ENCODE peak calls at places on chromosomes 2 and 18, in five cellular contexts. O is BJ, W is stomach, P is left lung, N is IMR-90. U is an unnamed sample.
A peak's percentile ranks its signal among the peaks of the same experiment; 100 is the strongest.

GRCh38 chr18:79645291-79645983 is 34.2 kb upstream of the CTDP1 start:
- DNase-seq in W (no peak), O (no peak), N (no peak), P (no peak), U (no peak)

GRCh38 chr2:30239308-30240161 is 8.2 kb downstream of the LBH start:
- DNase-seq in N (peak; percentile 67), P (peak; percentile 53), O (no peak), W (peak; percentile 69), U (peak; percentile 50)

GRCh38 chr2:134224005-134224404 is 29.9 kb upstream of the MGAT5 start:
- DNase-seq in W (no peak), O (no peak), N (peak; percentile 86), P (no peak), U (no peak)

GRCh38 chr18:50099725-50100414 is 95.1 kb downstream of the MYO5B start:
- DNase-seq in N (peak; percentile 25), O (peak; percentile 52), P (no peak), W (no peak), U (peak; percentile 99)

GRCh38 chr2:73685770-73686438 is 43.7 kb upstream of the NAT8 start:
- DNase-seq in W (peak; percentile 66), N (no peak), P (no peak), O (no peak), U (no peak)

GRCh38 chr2:232329716-232330067 is 48.9 kb upstream of the ALPP start:
- DNase-seq in P (peak; percentile 15), N (no peak), O (no peak), W (no peak), U (no peak)

GRCh38 chr2:235639387-235639786 is 145.5 kb downstream of the AGAP1 start:
- DNase-seq in W (no peak), P (peak; percentile 64), O (peak; percentile 89), N (peak; percentile 95), U (peak; percentile 46)

GRCh38 chr18:73908323-73908722 is 239.3 kb downstream of the FBXO15 start:
- DNase-seq in O (no peak), P (no peak), W (no peak), N (peak; percentile 52), U (peak; percentile 29)

GRCh38 chr2:28137221-28137620 is 246.7 kb downstream of the BABAM2 start:
- DNase-seq in N (peak; percentile 86), W (no peak), P (no peak), O (peak; percentile 73), U (peak; percentile 40)

GRCh38 chr2:179486969-179487752 is 222.5 kb upstream of the SESTD1 start:
- DNase-seq in P (no peak), O (no peak), W (no peak), N (no peak), U (peak; percentile 14)

GRCh38 chr2:12587729-12588522 is 128.8 kb upstream of the TRIB2 start:
- DNase-seq in P (peak; percentile 41), N (peak; percentile 96), O (peak; percentile 81), W (no peak), U (peak; percentile 92)

GRCh38 chr2:71950256-71951066 is 197.2 kb downstream of the CYP26B1 start:
- DNase-seq in P (no peak), O (no peak), W (no peak), N (no peak), U (peak; percentile 27)

GRCh38 chr2:73998451-73998850 is 13.7 kb downstream of the TET3 start:
- DNase-seq in W (no peak), N (no peak), O (no peak), P (no peak), U (no peak)

GRCh38 chr2:189799030-189799331 is 14.7 kb downstream of the PMS1 start:
- DNase-seq in O (no peak), W (no peak), N (no peak), P (no peak), U (no peak)

GRCh38 chr2:30358822-30359221 is 88.2 kb upstream of the LCLAT1 start:
- DNase-seq in O (no peak), P (no peak), W (no peak), N (peak; percentile 43), U (no peak)

GRCh38 chr2:121211689-121212151 is 73.3 kb downstream of the TFCP2L1 start:
- DNase-seq in O (no peak), N (no peak), P (no peak), W (no peak), U (peak; percentile 65)

GRCh38 chr18:33755918-33756590 is 178.0 kb downstream of the ASXL3 start:
- DNase-seq in O (peak; percentile 47), N (peak; percentile 93), P (no peak), W (no peak), U (peak; percentile 96)

GRCh38 chr2:79638410-79638809 is 125.6 kb downstream of the CTNNA2 start:
- DNase-seq in O (no peak), P (no peak), W (no peak), N (no peak), U (peak; percentile 39)

GRCh38 chr18:76697441-76697901 is 124.9 kb upstream of the ZNF236 start:
- DNase-seq in O (no peak), P (no peak), W (no peak), N (peak; percentile 12), U (peak; percentile 33)

GRCh38 chr2:235658371-235659174 is 164.7 kb downstream of the AGAP1 start:
- DNase-seq in P (peak; percentile 58), N (no peak), O (no peak), W (no peak), U (no peak)

GRCh38 chr2:30367232-30368070 is 79.6 kb upstream of the LCLAT1 start:
- DNase-seq in O (peak; percentile 47), P (no peak), W (no peak), N (peak; percentile 86), U (no peak)

GRCh38 chr2:33268246-33268831 is 208.1 kb upstream of the RASGRP3 start:
- DNase-seq in N (no peak), W (no peak), O (peak; percentile 37), P (no peak), U (no peak)

GRCh38 chr18:9814431-9814830 is 71.3 kb upstream of the TXNDC2 start:
- DNase-seq in O (no peak), W (no peak), P (no peak), N (peak; percentile 95), U (peak; percentile 62)

GRCh38 chr2:149597050-149598013 is 9.8 kb upstream of the MMADHC start:
- DNase-seq in O (no peak), W (peak; percentile 30), P (no peak), N (peak; percentile 94), U (peak; percentile 85)

GRCh38 chr2:224984641-224985040 is 57.6 kb downstream of the DOCK10 start:
- DNase-seq in P (no peak), N (no peak), W (no peak), O (no peak), U (no peak)

GRCh38 chr2:29218071-29218470 is 102.9 kb downstream of the CLIP4 start:
- DNase-seq in P (no peak), W (peak; percentile 10), N (no peak), O (no peak), U (no peak)

GRCh38 chr2:148704247-148704646 is 59.7 kb downstream of the EPC2 start:
- DNase-seq in W (no peak), P (no peak), O (no peak), N (peak; percentile 11), U (no peak)

GRCh38 chr2:179376881-179377280 is 112.2 kb upstream of the SESTD1 start:
- DNase-seq in N (peak; percentile 58), O (peak; percentile 17), P (no peak), W (no peak), U (no peak)

GRCh38 chr2:3447789-3448317 is 68.4 kb downstream of the TRAPPC12 start:
- DNase-seq in W (no peak), O (no peak), N (no peak), P (no peak), U (no peak)

GRCh38 chr2:204187513-204188088 is 251.0 kb downstream of the ICOS start:
- DNase-seq in N (no peak), P (no peak), O (no peak), W (no peak), U (no peak)

GRCh38 chr2:103285354-103285753 is 523.5 kb downstream of the TMEM182 start:
- DNase-seq in P (no peak), W (no peak), O (no peak), N (no peak), U (no peak)

GRCh38 chr2:201975964-201976612 is 57.6 kb upstream of the FZD7 start:
- DNase-seq in W (no peak), P (no peak), N (no peak), O (no peak), U (no peak)

GRCh38 chr2:234307322-234307961 is 189.4 kb downstream of the ARL4C start:
- DNase-seq in O (no peak), W (no peak), P (no peak), N (no peak), U (no peak)

GRCh38 chr18:75526038-75526437 is 98.5 kb upstream of the SMIM21 start:
- DNase-seq in W (no peak), P (no peak), O (no peak), N (no peak), U (no peak)

GRCh38 chr2:96930351-96931015 is 55.9 kb downstream of the FAM178B start:
- DNase-seq in O (no peak), W (no peak), P (no peak), N (no peak), U (no peak)
- H3K27me3 ChIP-seq in O (peaks cover 15% of the 10 kb centered on the region), W (no peaks in the 10 kb centered on the region), P (no peaks in the 10 kb centered on the region), N (peaks cover 59% of the 10 kb centered on the region), U (peaks cover 6% of the 10 kb centered on the region)

GRCh38 chr2:222903234-222904220 is 42.7 kb downstream of the ACSL3 start:
- DNase-seq in W (peak; percentile 45), O (no peak), P (no peak), N (peak; percentile 73), U (peak; percentile 61)

GRCh38 chr2:222902660-222903059 is 41.8 kb downstream of the ACSL3 start:
- DNase-seq in O (no peak), P (no peak), W (no peak), N (no peak), U (no peak)

GRCh38 chr2:222897898-222898297 is 37.1 kb downstream of the ACSL3 start:
- DNase-seq in P (no peak), N (no peak), W (no peak), O (no peak), U (no peak)

GRCh38 chr2:222900354-222900753 is 39.5 kb downstream of the ACSL3 start:
- DNase-seq in P (no peak), W (no peak), N (peak; percentile 91), O (no peak), U (peak; percentile 35)

GRCh38 chr2:222899413-222900181 is 38.8 kb downstream of the ACSL3 start:
- DNase-seq in O (no peak), P (no peak), N (no peak), W (no peak), U (no peak)
- H3K36me3 ChIP-seq in O (no peaks in the 10 kb centered on the region), P (no peaks in the 10 kb centered on the region), N (peaks cover 4% of the 10 kb centered on the region), W (no peaks in the 10 kb centered on the region), U (no peaks in the 10 kb centered on the region)

DNA sequence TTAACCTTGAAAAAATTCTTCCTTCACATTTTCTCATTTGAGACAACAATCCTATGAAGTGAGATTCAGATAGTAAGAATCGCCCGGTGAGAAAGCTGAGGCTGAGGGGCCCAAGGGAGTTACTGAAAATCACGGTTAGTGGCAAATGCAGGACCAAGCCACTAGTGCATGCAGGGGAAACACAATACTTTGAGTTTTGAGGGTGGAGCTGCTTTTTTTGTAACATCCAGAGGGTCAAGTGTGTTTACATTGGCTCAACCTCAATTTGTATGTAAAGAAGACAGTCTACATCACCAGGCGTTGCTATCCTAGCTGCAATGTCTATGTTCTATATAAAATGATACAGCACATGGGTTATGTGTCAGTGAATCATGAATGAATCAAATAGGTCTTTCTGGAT is 29.1 kb upstream of the LMAN1 start:
- DNase-seq in W (no peak), N (no peak), P (no peak), O (no peak), U (no peak)
- H3K27me3 ChIP-seq in W (no peaks in the 10 kb centered on the region), N (peaks cover 8% of the 10 kb centered on the region), P (no peaks in the 10 kb centered on the region), O (no peaks in the 10 kb centered on the region), U (peaks cover 3% of the 10 kb centered on the region)

GRCh38 chr18:671405-671804 is 14.0 kb downstream of the TYMS start:
- DNase-seq in N (no peak), P (no peak), W (no peak), O (no peak), U (no peak)
- H3K36me3 ChIP-seq in N (peaks cover 38% of the 10 kb centered on the region), P (no peaks in the 10 kb centered on the region), W (peaks cover 71% of the 10 kb centered on the region), O (peaks cover 11% of the 10 kb centered on the region), U (peaks cover 11% of the 10 kb centered on the region)

GRCh38 chr2:60495226-60495625 is 58.2 kb downstream of the BCL11A start:
- DNase-seq in N (no peak), P (no peak), W (peak; percentile 62), O (no peak), U (no peak)
- H3K27me3 ChIP-seq in N (no peaks in the 10 kb centered on the region), P (no peaks in the 10 kb centered on the region), W (no peaks in the 10 kb centered on the region), O (no peaks in the 10 kb centered on the region), U (no peaks in the 10 kb centered on the region)